ENCODE peak calls at places on chromosomes 5 and 9, in seven cellular contexts. One of them, this sample, is unnamed.

GRCh38 chr5:123429993-123430392 is 6.8 kb upstream of the CEP120 start:
- DNase-seq in heart right ventricle: no peak
- DNase-seq in GM23248: peak; percentile 96
- DNase-seq in A549: no peak
- DNase-seq in heart left ventricle: no peak
- DNase-seq in tibial nerve: no peak
- DNase-seq in tibial artery: no peak
- DNase-seq in this sample: peak; percentile 34

GRCh38 chr5:167064199-167064811 is 1227.1 kb upstream of the WWC1 start:
- DNase-seq in heart left ventricle: no peak
- DNase-seq in tibial nerve: no peak
- DNase-seq in heart right ventricle: no peak
- DNase-seq in A549: no peak
- DNase-seq in GM23248: no peak
- DNase-seq in tibial artery: no peak
- DNase-seq in this sample: no peak

GRCh38 chr9:111052831-111053230 is 14.6 kb upstream of the LPAR1 start:
- DNase-seq in A549: no peak
- DNase-seq in GM23248: peak; percentile 79
- DNase-seq in tibial artery: no peak
- DNase-seq in tibial nerve: no peak
- DNase-seq in heart left ventricle: no peak
- DNase-seq in heart right ventricle: no peak
- DNase-seq in this sample: no peak

GRCh38 chr9:134699343-134699740 is 57.7 kb downstream of the COL5A1 start:
- DNase-seq in tibial nerve: no peak
- DNase-seq in GM23248: no peak
- DNase-seq in heart left ventricle: no peak
- DNase-seq in A549: no peak
- DNase-seq in tibial artery: no peak
- DNase-seq in heart right ventricle: no peak
- DNase-seq in this sample: peak; percentile 6

GRCh38 chr5:143261748-143262392 is 141.6 kb downstream of the NR3C1 start:
- DNase-seq in tibial artery: no peak
- DNase-seq in GM23248: peak; percentile 88
- DNase-seq in A549: no peak
- DNase-seq in heart left ventricle: no peak
- DNase-seq in tibial nerve: no peak
- DNase-seq in heart right ventricle: no peak
- DNase-seq in this sample: no peak

GRCh38 chr5:962386-962785 is 46.2 kb upstream of the NKD2 start:
- DNase-seq in GM23248: no peak
- DNase-seq in A549: no peak
- DNase-seq in heart right ventricle: no peak
- DNase-seq in tibial artery: no peak
- DNase-seq in heart left ventricle: peak; percentile 21
- DNase-seq in tibial nerve: no peak
- DNase-seq in this sample: no peak

GRCh38 chr9:135522931-135523330 is 1.7 kb downstream of the LCN1 start:
- DNase-seq in heart left ventricle: no peak
- DNase-seq in A549: no peak
- DNase-seq in GM23248: no peak
- DNase-seq in tibial nerve: no peak
- DNase-seq in heart right ventricle: no peak
- DNase-seq in tibial artery: peak; percentile 53
- DNase-seq in this sample: peak; percentile 27

GRCh38 chr5:524442-525163 is at the start of gene SLC9A3:
- DNase-seq in tibial artery: no peak
- DNase-seq in heart right ventricle: peak; percentile 1
- DNase-seq in GM23248: no peak
- DNase-seq in A549: no peak
- DNase-seq in heart left ventricle: no peak
- DNase-seq in tibial nerve: no peak
- DNase-seq in this sample: peak; percentile 66

GRCh38 chr9:133269537-133270357 is 5.3 kb downstream of the ABO start:
- DNase-seq in A549: no peak
- DNase-seq in tibial artery: no peak
- DNase-seq in GM23248: no peak
- DNase-seq in heart left ventricle: no peak
- DNase-seq in tibial nerve: no peak
- DNase-seq in heart right ventricle: no peak
- DNase-seq in this sample: no peak

GRCh38 chr5:149114403-149115312 is 26.6 kb upstream of the ABLIM3 start:
- DNase-seq in heart left ventricle: peak; percentile 51
- DNase-seq in tibial artery: no peak
- DNase-seq in heart right ventricle: no peak
- DNase-seq in A549: peak; percentile 33
- DNase-seq in GM23248: peak; percentile 89
- DNase-seq in tibial nerve: peak; percentile 67
- DNase-seq in this sample: peak; percentile 47

GRCh38 chr9:8734760-8735159 is 935.2 kb upstream of the DMAC1 start:
- DNase-seq in heart right ventricle: no peak
- DNase-seq in tibial nerve: no peak
- DNase-seq in heart left ventricle: no peak
- DNase-seq in GM23248: no peak
- DNase-seq in tibial artery: no peak
- DNase-seq in A549: no peak
- DNase-seq in this sample: no peak

GRCh38 chr9:91089405-91090131 is 272.1 kb downstream of the AUH start:
- DNase-seq in GM23248: peak; percentile 67
- DNase-seq in heart left ventricle: no peak
- DNase-seq in A549: no peak
- DNase-seq in tibial artery: no peak
- DNase-seq in tibial nerve: peak; percentile 40
- DNase-seq in heart right ventricle: no peak
- DNase-seq in this sample: no peak

GRCh38 chr9:87685431-87685830 is 40.5 kb upstream of the CTSL start:
- DNase-seq in tibial nerve: no peak
- DNase-seq in heart left ventricle: no peak
- DNase-seq in tibial artery: no peak
- DNase-seq in A549: no peak
- DNase-seq in heart right ventricle: no peak
- DNase-seq in GM23248: no peak
- DNase-seq in this sample: no peak

GRCh38 chr5:31981361-31981955 is 192.7 kb downstream of the GOLPH3 start:
- DNase-seq in heart left ventricle: no peak
- DNase-seq in A549: no peak
- DNase-seq in tibial artery: no peak
- DNase-seq in heart right ventricle: no peak
- DNase-seq in tibial nerve: no peak
- DNase-seq in GM23248: no peak
- DNase-seq in this sample: no peak
- H3K4me1 ChIP-seq in heart left ventricle: peaks cover 27% of the 10 kb centered on the region
- H3K4me1 ChIP-seq in A549: no peaks in the 10 kb centered on the region
- H3K4me1 ChIP-seq in tibial artery: no peaks in the 10 kb centered on the region
- H3K4me1 ChIP-seq in heart right ventricle: peaks cover 32% of the 10 kb centered on the region
- H3K4me1 ChIP-seq in tibial nerve: peaks cover 26% of the 10 kb centered on the region
- H3K4me1 ChIP-seq in GM23248: peaks cover 7% of the 10 kb centered on the region
- H3K4me1 ChIP-seq in this sample: no peaks in the 10 kb centered on the region

GRCh38 chr5:7779663-7780030 is 71.3 kb downstream of the CFAP90 start:
- DNase-seq in A549: no peak
- DNase-seq in heart left ventricle: no peak
- DNase-seq in tibial nerve: no peak
- DNase-seq in tibial artery: no peak
- DNase-seq in heart right ventricle: no peak
- DNase-seq in GM23248: no peak
- DNase-seq in this sample: no peak

GRCh38 chr5:7779019-7779662 is 71.8 kb downstream of the CFAP90 start:
- DNase-seq in tibial artery: no peak
- DNase-seq in A549: no peak
- DNase-seq in heart right ventricle: no peak
- DNase-seq in heart left ventricle: no peak
- DNase-seq in GM23248: no peak
- DNase-seq in tibial nerve: no peak
- DNase-seq in this sample: no peak

GRCh38 chr5:7776442-7776841 is 74.5 kb downstream of the CFAP90 start:
- DNase-seq in heart right ventricle: no peak
- DNase-seq in A549: no peak
- DNase-seq in heart left ventricle: no peak
- DNase-seq in tibial artery: no peak
- DNase-seq in GM23248: no peak
- DNase-seq in tibial nerve: no peak
- DNase-seq in this sample: no peak

GRCh38 chr5:7787770-7788169 is 63.2 kb downstream of the CFAP90 start:
- DNase-seq in GM23248: no peak
- DNase-seq in tibial nerve: no peak
- DNase-seq in tibial artery: no peak
- DNase-seq in heart right ventricle: no peak
- DNase-seq in heart left ventricle: no peak
- DNase-seq in A549: no peak
- DNase-seq in this sample: no peak

GRCh38 chr5:7781899-7782298 is 69.0 kb downstream of the CFAP90 start:
- DNase-seq in GM23248: no peak
- DNase-seq in heart right ventricle: no peak
- DNase-seq in heart left ventricle: no peak
- DNase-seq in tibial artery: no peak
- DNase-seq in tibial nerve: no peak
- DNase-seq in A549: no peak
- DNase-seq in this sample: no peak
- H3K4me3 ChIP-seq in GM23248: no peak overlapping the region
- H3K4me3 ChIP-seq in heart right ventricle: no peak overlapping the region
- H3K4me3 ChIP-seq in heart left ventricle: no peak overlapping the region
- H3K4me3 ChIP-seq in tibial artery: no peak overlapping the region
- H3K4me3 ChIP-seq in tibial nerve: no peak overlapping the region
- H3K4me3 ChIP-seq in A549: no peak overlapping the region
- H3K4me3 ChIP-seq in this sample: no peak overlapping the region

GRCh38 chr9:4760122-4760521 is 19.1 kb upstream of the AK3 start:
- DNase-seq in GM23248: no peak
- DNase-seq in tibial nerve: no peak
- DNase-seq in heart left ventricle: no peak
- DNase-seq in heart right ventricle: no peak
- DNase-seq in A549: no peak
- DNase-seq in tibial artery: no peak
- DNase-seq in this sample: no peak

GRCh38 chr9:4762889-4763521 is 22.0 kb upstream of the AK3 start:
- DNase-seq in GM23248: peak; percentile 62
- DNase-seq in heart right ventricle: peak; percentile 18
- DNase-seq in heart left ventricle: peak; percentile 56
- DNase-seq in tibial artery: peak; percentile 69
- DNase-seq in A549: no peak
- DNase-seq in tibial nerve: peak; percentile 34
- DNase-seq in this sample: peak; percentile 45

GRCh38 chr9:4764033-4764432 is 23.0 kb upstream of the AK3 start:
- DNase-seq in heart right ventricle: no peak
- DNase-seq in tibial nerve: no peak
- DNase-seq in A549: no peak
- DNase-seq in heart left ventricle: no peak
- DNase-seq in GM23248: no peak
- DNase-seq in tibial artery: no peak
- DNase-seq in this sample: no peak

GRCh38 chr9:4756420-4756819 is 15.4 kb upstream of the AK3 start:
- DNase-seq in A549: no peak
- DNase-seq in heart left ventricle: no peak
- DNase-seq in heart right ventricle: no peak
- DNase-seq in tibial nerve: no peak
- DNase-seq in GM23248: no peak
- DNase-seq in tibial artery: no peak
- DNase-seq in this sample: no peak

DNA sequence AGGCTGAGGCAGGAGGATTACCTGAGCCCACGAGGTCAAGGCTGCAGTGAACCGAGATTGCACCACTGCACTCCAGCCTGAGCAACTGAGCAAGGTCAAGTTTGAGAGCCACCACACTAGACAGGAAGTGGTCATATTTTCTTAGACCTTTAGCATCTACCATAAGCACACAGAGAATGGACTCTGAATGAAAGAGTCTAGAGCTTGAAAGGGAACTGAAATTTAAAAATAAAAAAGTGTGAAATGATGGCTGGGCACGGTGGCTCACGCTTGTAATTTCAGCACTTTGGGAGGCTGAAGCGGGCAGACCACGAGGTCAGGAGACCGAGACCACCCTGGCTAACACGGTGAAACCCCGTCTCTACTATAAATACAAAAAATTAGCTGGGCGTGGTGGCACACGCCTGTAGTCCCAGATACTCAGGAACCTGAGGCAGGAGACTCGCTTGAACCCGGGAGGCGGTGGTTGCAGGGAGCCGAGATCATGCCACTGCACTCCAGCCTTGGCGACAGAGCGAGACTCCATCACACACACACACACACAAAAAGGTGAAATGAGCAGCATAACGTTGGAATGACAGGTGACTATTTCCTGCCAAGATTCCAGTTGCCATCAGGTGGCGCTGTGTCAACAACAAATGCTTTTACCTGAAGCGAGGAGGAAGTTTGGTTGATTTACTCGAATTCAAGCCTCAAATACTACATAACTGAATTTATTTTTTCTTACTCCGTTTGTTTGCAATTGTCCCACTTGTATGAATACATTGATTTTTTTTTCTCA is 21.3 kb upstream of the AK3 start:
- DNase-seq in heart left ventricle: peak; percentile 63
- DNase-seq in heart right ventricle: peak; percentile 51
- DNase-seq in GM23248: peak; percentile 69
- DNase-seq in tibial nerve: peak; percentile 90
- DNase-seq in tibial artery: peak; percentile 84
- DNase-seq in A549: peak; percentile 48
- DNase-seq in this sample: no peak
- H3K27ac ChIP-seq in heart left ventricle: no peak overlapping the region
- H3K27ac ChIP-seq in heart right ventricle: peak overlapping the region; percentile 37
- H3K27ac ChIP-seq in GM23248: no peak overlapping the region
- H3K27ac ChIP-seq in tibial nerve: no peak overlapping the region
- H3K27ac ChIP-seq in tibial artery: peak overlapping the region; percentile 44
- H3K27ac ChIP-seq in A549: peak overlapping the region; percentile 27
- H3K27ac ChIP-seq in this sample: peak overlapping the region; percentile 49

GRCh38 chr5:95986001-95986400 is 24.4 kb upstream of the ELL2 start:
- DNase-seq in GM23248: no peak
- DNase-seq in heart right ventricle: no peak
- DNase-seq in heart left ventricle: no peak
- DNase-seq in tibial nerve: no peak
- DNase-seq in A549: no peak
- DNase-seq in tibial artery: no peak
- DNase-seq in this sample: no peak

GRCh38 chr5:95986937-95987520 is 25.4 kb upstream of the ELL2 start:
- DNase-seq in GM23248: no peak
- DNase-seq in heart right ventricle: no peak
- DNase-seq in A549: no peak
- DNase-seq in tibial artery: no peak
- DNase-seq in tibial nerve: no peak
- DNase-seq in heart left ventricle: no peak
- DNase-seq in this sample: no peak

GRCh38 chr5:95988094-95988493 is 26.4 kb upstream of the ELL2 start:
- DNase-seq in GM23248: no peak
- DNase-seq in tibial artery: no peak
- DNase-seq in heart right ventricle: no peak
- DNase-seq in tibial nerve: no peak
- DNase-seq in heart left ventricle: no peak
- DNase-seq in A549: no peak
- DNase-seq in this sample: no peak

GRCh38 chr5:95989283-95990048 is 27.8 kb upstream of the ELL2 start:
- DNase-seq in tibial artery: no peak
- DNase-seq in heart right ventricle: no peak
- DNase-seq in GM23248: no peak
- DNase-seq in heart left ventricle: no peak
- DNase-seq in tibial nerve: no peak
- DNase-seq in A549: no peak
- DNase-seq in this sample: no peak

DNA sequence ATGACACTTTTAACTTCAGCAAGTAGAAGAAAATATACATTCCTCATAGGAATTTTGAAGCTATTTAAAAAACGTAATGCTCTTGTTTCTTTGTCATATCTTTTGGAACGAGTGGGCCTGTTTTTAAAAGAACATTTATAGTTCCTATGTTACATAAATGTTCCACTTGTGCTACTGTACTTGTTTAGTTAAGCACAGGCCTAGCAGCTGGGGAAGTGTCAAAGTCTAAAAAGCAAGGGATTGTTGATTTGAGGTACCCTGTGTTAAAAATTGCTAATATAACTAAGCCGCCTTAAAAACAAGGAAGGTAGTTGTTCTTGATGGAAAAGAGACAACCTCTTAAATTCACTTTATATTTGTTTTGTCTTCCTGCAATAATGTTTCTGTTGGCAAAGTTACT is 27.2 kb upstream of the ELL2 start:
- DNase-seq in A549: no peak
- DNase-seq in heart right ventricle: no peak
- DNase-seq in tibial nerve: no peak
- DNase-seq in GM23248: no peak
- DNase-seq in tibial artery: no peak
- DNase-seq in heart left ventricle: no peak
- DNase-seq in this sample: no peak
- H3K4me1 ChIP-seq in A549: peaks cover 19% of the 10 kb centered on the region
- H3K4me1 ChIP-seq in heart right ventricle: peaks cover 33% of the 10 kb centered on the region
- H3K4me1 ChIP-seq in tibial nerve: no peaks in the 10 kb centered on the region
- H3K4me1 ChIP-seq in GM23248: peaks cover 24% of the 10 kb centered on the region
- H3K4me1 ChIP-seq in tibial artery: peaks cover 13% of the 10 kb centered on the region
- H3K4me1 ChIP-seq in heart left ventricle: peaks cover 10% of the 10 kb centered on the region
- H3K4me1 ChIP-seq in this sample: no peaks in the 10 kb centered on the region

This sample was measured in left lung.